ENCODE peak calls at places on chromosomes 11 and 22, in five cellular contexts. B is DMS79, I is GM03348, K is AML-193, G is GM19239. J is an unnamed sample.

GRCh38 chr11:70761094-70761905 is 363.0 kb downstream of the CTTN start:
- DNase-seq in B (no peak), I (no peak), K (no peak), G (no peak), J (no peak)

GRCh38 chr22:32281092-32281491 is 25.9 kb upstream of the SLC5A4 start:
- DNase-seq in B (no peak), I (no peak), K (no peak), G (no peak), J (no peak)

GRCh38 chr11:123235687-123236261 is 40.7 kb upstream of the CLMP start:
- DNase-seq in B (no peak), I (peak), K (no peak), G (no peak), J (no peak)

GRCh38 chr11:82523141-82523540 is 210.5 kb downstream of the FAM181B start:
- DNase-seq in B (no peak), I (no peak), K (no peak), G (no peak), J (no peak)

GRCh38 chr11:69969890-69970784 is 108.0 kb upstream of the ANO1 start:
- DNase-seq in B (no peak), I (no peak), K (no peak), G (no peak), J (no peak)

GRCh38 chr11:14018441-14018840 is 55.9 kb downstream of the SPON1 start:
- DNase-seq in B (no peak), I (no peak), K (no peak), G (no peak), J (no peak)

GRCh38 chr22:29536411-29536810 is 17.1 kb downstream of the THOC5 start:
- DNase-seq in B (no peak), I (no peak), K (no peak), G (no peak), J (no peak)

GRCh38 chr11:75981546-75981945 is 166.5 kb downstream of the UVRAG start:
- DNase-seq in B (no peak), I (no peak), K (no peak), G (no peak), J (no peak)

GRCh38 chr22:36385491-36386350 is 2.0 kb downstream of the MYH9 start:
- DNase-seq in B (peak), I (peak), K (no peak), G (no peak), J (no peak)

GRCh38 chr11:72114570-72114969 is 2.1 kb upstream of the ANAPC15 start:
- DNase-seq in B (no peak), I (no peak), K (no peak), G (no peak), J (no peak)

GRCh38 chr11:60195923-60196368 is 13.1 kb upstream of the MS4A6A start:
- DNase-seq in B (no peak), I (no peak), K (no peak), G (no peak), J (no peak)

GRCh38 chr11:131186629-131187075 is 183.8 kb upstream of the NTM start:
- DNase-seq in B (no peak), I (no peak), K (no peak), G (peak), J (no peak)

GRCh38 chr22:36510966-36511881 is 4.4 kb upstream of the FOXRED2 start:
- DNase-seq in B (no peak), I (peak), K (peak), G (no peak), J (no peak)

GRCh38 chr11:78418584-78419211 is 1.1 kb upstream of the GAB2 start:
- DNase-seq in B (no peak), I (no peak), K (no peak), G (no peak), J (no peak)

GRCh38 chr11:12871788-12872321 is 137.3 kb upstream of the RASSF10 start:
- DNase-seq in B (no peak), I (no peak), K (no peak), G (no peak), J (no peak)

GRCh38 chr11:129209891-129210830 is 18.0 kb upstream of the ARHGAP32 start:
- DNase-seq in B (no peak), I (peak), K (peak), G (no peak), J (no peak)

J was measured in omental fat pad.